ENCODE peak calls at places on chromosomes 4 and X, in six cellular contexts. P is activated CD8-positive, alpha-beta memory T cell treated with anti-CD3 and anti-CD28 coated beads for 1 hour; X is NCI-H345; A is GF-D8; Y is HT1080; Q is naive thymus-derived CD4-positive, alpha-beta T cell. Z is an unnamed sample.
A peak's percentile ranks its signal among the peaks of the same experiment; 100 is the strongest.

GRCh38 chr4:61831987-61832386 is 631.9 kb downstream of the ADGRL3 start:
- DNase-seq in P (no peak), X (peak; percentile 20), A (no peak), Y (no peak), Q (no peak), Z (no peak)

GRCh38 chrX:30957753-30958152 is 68.7 kb upstream of the TAB3 start:
- DNase-seq in P (no peak), X (no peak), A (no peak), Y (peak; percentile 69), Q (no peak), Z (peak; percentile 54)

GRCh38 chrX:65601530-65602281 is 65.7 kb upstream of the MSN start:
- DNase-seq in P (peak; percentile 19), X (no peak), A (peak; percentile 75), Y (peak; percentile 92), Q (peak; percentile 58), Z (no peak)

GRCh38 chr4:112214397-112215264 is 17.0 kb upstream of the AP1AR start:
- DNase-seq in P (no peak), X (no peak), A (no peak), Y (peak; percentile 34), Q (no peak), Z (no peak)

GRCh38 chr4:147096667-147097604 is 151.3 kb upstream of the TTC29 start:
- DNase-seq in P (no peak), X (peak; percentile 29), A (no peak), Y (peak; percentile 60), Q (no peak), Z (peak; percentile 80)

GRCh38 chr4:133969202-133969873 is 232.3 kb downstream of the PABPC4L start:
- DNase-seq in P (no peak), X (peak; percentile 73), A (no peak), Y (peak; percentile 48), Q (no peak), Z (no peak)

GRCh38 chr4:75769044-75769443 is 44.7 kb downstream of the USO1 start:
- DNase-seq in P (no peak), X (no peak), A (no peak), Y (no peak), Q (no peak), Z (no peak)

GRCh38 chr4:142091691-142092182 is 455.4 kb downstream of the IL15 start:
- DNase-seq in P (no peak), X (no peak), A (no peak), Y (peak; percentile 88), Q (no peak), Z (peak; percentile 2)

GRCh38 chrX:17081535-17081934 is 135.1 kb downstream of the REPS2 start:
- DNase-seq in P (no peak), X (no peak), A (no peak), Y (no peak), Q (no peak), Z (peak; percentile 28)

GRCh38 chrX:15911729-15912550 is 57.3 kb upstream of the AP1S2 start:
- DNase-seq in P (no peak), X (no peak), A (peak; percentile 89), Y (no peak), Q (no peak), Z (peak; percentile 2)

GRCh38 chrX:109830157-109830703 is 97.2 kb upstream of the ACSL4 start:
- DNase-seq in P (no peak), X (no peak), A (no peak), Y (no peak), Q (no peak), Z (no peak)

GRCh38 chrX:65587616-65588526 is 53.3 kb upstream of the LAS1L start:
- DNase-seq in P (no peak), X (no peak), A (peak; percentile 57), Y (peak; percentile 88), Q (no peak), Z (no peak)

GRCh38 chr4:19399001-19399400 is 852.7 kb upstream of the SLIT2 start:
- DNase-seq in P (no peak), X (no peak), A (no peak), Y (no peak), Q (no peak), Z (no peak)

GRCh38 chrX:16573781-16574180 is 76.2 kb upstream of the S100G start:
- DNase-seq in P (no peak), X (no peak), A (no peak), Y (peak; percentile 68), Q (no peak), Z (peak; percentile 31)

GRCh38 chrX:67714004-67714403 is 170.2 kb downstream of the AR start:
- DNase-seq in P (no peak), X (no peak), A (no peak), Y (no peak), Q (no peak), Z (no peak)

GRCh38 chr4:85475631-85476233 is 782 bp downstream of the ARHGAP24 start:
- DNase-seq in P (no peak), X (no peak), A (no peak), Y (no peak), Q (no peak), Z (peak; percentile 36)